ENCODE peak calls at places on chromosomes 2 and 18, in ten cellular contexts. B is fibroblast of lung, A is IMR-90, L is Kasumi-1, C is AG09319, R is pons, K is frontal cortex, U is fibroblast of gingiva, G is kidney, D is NCI-H446 treated with DMSO at 0.1 percent for 48 hours. N is an unnamed sample.

GRCh38 chr18:60064271-60064670 is 164.5 kb downstream of the PMAIP1 start:
- DNase-seq in R (no peak), K (no peak), D (peak; percentile 89), B (no peak), L (no peak), A (peak; percentile 31), G (no peak), U (no peak), C (no peak), N (peak; percentile 70)

GRCh38 chr2:211439011-211439410 is 882.6 kb downstream of the CPS1 start:
- DNase-seq in D (peak; percentile 27), U (no peak), B (no peak), L (no peak), C (no peak), R (no peak), G (no peak), A (no peak), K (no peak), N (no peak)

GRCh38 chr2:172836386-172837200 is 100.9 kb downstream of the RAPGEF4 start:
- DNase-seq in D (no peak), A (peak; percentile 84), U (no peak), G (no peak), K (no peak), L (peak; percentile 19), C (no peak), B (no peak), R (no peak), N (peak; percentile 56)

GRCh38 chr18:35045121-35045520 is 3.9 kb downstream of the MAPRE2 start:
- DNase-seq in K (no peak), L (no peak), G (no peak), U (peak; percentile 58), C (no peak), A (peak; percentile 63), D (peak; percentile 30), B (peak; percentile 81), R (no peak), N (peak; percentile 62)

GRCh38 chr2:128789221-128789620 is 470.6 kb upstream of the HS6ST1 start:
- DNase-seq in G (no peak), B (no peak), L (no peak), U (no peak), A (no peak), R (no peak), D (no peak), C (no peak), K (no peak), N (no peak)

GRCh38 chr2:108270346-108270745 is 18.3 kb upstream of the SULT1C2 start:
- DNase-seq in B (no peak), A (no peak), L (no peak), G (no peak), R (no peak), K (no peak), U (no peak), D (no peak), C (no peak), N (no peak)

GRCh38 chr2:1791670-1792069 is 47.4 kb upstream of the PXDN start:
- DNase-seq in D (no peak), R (no peak), G (no peak), K (no peak), C (no peak), B (peak; percentile 87), U (no peak), L (no peak), A (peak; percentile 66), N (no peak)

GRCh38 chr2:225122582-225123486 is 80.6 kb upstream of the DOCK10 start:
- DNase-seq in R (peak; percentile 53), U (no peak), C (no peak), B (peak; percentile 51), D (peak; percentile 8), A (peak; percentile 47), L (peak; percentile 25), K (no peak), G (no peak), N (no peak)

GRCh38 chr2:239674101-239674980 is 273.5 kb upstream of the HDAC4 start:
- DNase-seq in C (no peak), L (no peak), A (no peak), B (no peak), R (no peak), G (peak; percentile 66), K (no peak), D (no peak), U (no peak), N (no peak)